ENCODE peak calls at places on chromosomes 16 and 17, in eight cellular contexts. One of them, this sample, is unnamed.

GRCh38 chr17:75240394-75241142 is 20.8 kb downstream of the GGA3 start:
- DNase-seq in IMR-90: peak
- DNase-seq in ascending aorta: no peak
- DNase-seq in kidney epithelial cell: no peak
- DNase-seq in cardiac fibroblast: peak
- DNase-seq in left ventricle myocardium inferior: no peak
- DNase-seq in AG09309: no peak
- DNase-seq in AG04450: no peak
- DNase-seq in this sample: no peak

GRCh38 chr17:78174332-78174869 is 6.0 kb downstream of the SYNGR2 start:
- DNase-seq in IMR-90: no peak
- DNase-seq in ascending aorta: peak
- DNase-seq in kidney epithelial cell: no peak
- DNase-seq in cardiac fibroblast: no peak
- DNase-seq in left ventricle myocardium inferior: peak
- DNase-seq in AG09309: no peak
- DNase-seq in AG04450: no peak
- DNase-seq in this sample: no peak

GRCh38 chr17:31052187-31052889 is 42.4 kb upstream of the NF1 start:
- DNase-seq in IMR-90: peak
- DNase-seq in ascending aorta: peak
- DNase-seq in kidney epithelial cell: peak
- DNase-seq in cardiac fibroblast: peak
- DNase-seq in left ventricle myocardium inferior: peak
- DNase-seq in AG09309: peak
- DNase-seq in AG04450: peak
- DNase-seq in this sample: peak

GRCh38 chr17:75130632-75131277 is 787 bp downstream of the NT5C start:
- DNase-seq in IMR-90: peak
- DNase-seq in ascending aorta: no peak
- DNase-seq in kidney epithelial cell: no peak
- DNase-seq in cardiac fibroblast: peak
- DNase-seq in left ventricle myocardium inferior: peak
- DNase-seq in AG09309: no peak
- DNase-seq in AG04450: no peak
- DNase-seq in this sample: peak

GRCh38 chr16:58913456-58913855 is 179.3 kb upstream of the GOT2 start:
- DNase-seq in IMR-90: no peak
- DNase-seq in ascending aorta: no peak
- DNase-seq in kidney epithelial cell: no peak
- DNase-seq in cardiac fibroblast: no peak
- DNase-seq in left ventricle myocardium inferior: no peak
- DNase-seq in AG09309: no peak
- DNase-seq in AG04450: no peak
- DNase-seq in this sample: no peak

GRCh38 chr16:4370570-4371480 is 823 bp upstream of the VASN start:
- DNase-seq in IMR-90: peak
- DNase-seq in ascending aorta: peak
- DNase-seq in kidney epithelial cell: no peak
- DNase-seq in cardiac fibroblast: peak
- DNase-seq in left ventricle myocardium inferior: peak
- DNase-seq in AG09309: peak
- DNase-seq in AG04450: peak
- DNase-seq in this sample: peak

GRCh38 chr17:3817851-3818605 is 17.0 kb upstream of the ITGAE start:
- DNase-seq in IMR-90: no peak
- DNase-seq in ascending aorta: no peak
- DNase-seq in kidney epithelial cell: no peak
- DNase-seq in cardiac fibroblast: no peak
- DNase-seq in left ventricle myocardium inferior: no peak
- DNase-seq in AG09309: no peak
- DNase-seq in AG04450: no peak
- DNase-seq in this sample: no peak

GRCh38 chr17:64653325-64653984 is 8.7 kb downstream of the SMURF2 start:
- DNase-seq in IMR-90: peak
- DNase-seq in ascending aorta: no peak
- DNase-seq in kidney epithelial cell: no peak
- DNase-seq in cardiac fibroblast: peak
- DNase-seq in left ventricle myocardium inferior: no peak
- DNase-seq in AG09309: no peak
- DNase-seq in AG04450: no peak
- DNase-seq in this sample: no peak

GRCh38 chr17:31369266-31369665 is 22.2 kb upstream of the RAB11FIP4 start:
- DNase-seq in IMR-90: peak
- DNase-seq in ascending aorta: no peak
- DNase-seq in kidney epithelial cell: no peak
- DNase-seq in cardiac fibroblast: peak
- DNase-seq in left ventricle myocardium inferior: no peak
- DNase-seq in AG09309: no peak
- DNase-seq in AG04450: peak
- DNase-seq in this sample: peak

GRCh38 chr17:28142355-28142754 is 99.9 kb downstream of the NLK start:
- DNase-seq in IMR-90: no peak
- DNase-seq in ascending aorta: no peak
- DNase-seq in kidney epithelial cell: no peak
- DNase-seq in cardiac fibroblast: no peak
- DNase-seq in left ventricle myocardium inferior: no peak
- DNase-seq in AG09309: no peak
- DNase-seq in AG04450: no peak
- DNase-seq in this sample: no peak

GRCh38 chr17:39927928-39928867 is 666 bp downstream of the LRRC3C start:
- DNase-seq in IMR-90: no peak
- DNase-seq in ascending aorta: no peak
- DNase-seq in kidney epithelial cell: no peak
- DNase-seq in cardiac fibroblast: no peak
- DNase-seq in left ventricle myocardium inferior: peak
- DNase-seq in AG09309: no peak
- DNase-seq in AG04450: no peak
- DNase-seq in this sample: no peak

GRCh38 chr17:71327376-71328059 is 793.3 kb upstream of the SOX9 start:
- DNase-seq in IMR-90: peak
- DNase-seq in ascending aorta: no peak
- DNase-seq in kidney epithelial cell: no peak
- DNase-seq in cardiac fibroblast: peak
- DNase-seq in left ventricle myocardium inferior: no peak
- DNase-seq in AG09309: peak
- DNase-seq in AG04450: peak
- DNase-seq in this sample: peak

GRCh38 chr17:17115620-17116019 is 73.4 kb downstream of the MPRIP start:
- DNase-seq in IMR-90: no peak
- DNase-seq in ascending aorta: no peak
- DNase-seq in kidney epithelial cell: no peak
- DNase-seq in cardiac fibroblast: no peak
- DNase-seq in left ventricle myocardium inferior: no peak
- DNase-seq in AG09309: no peak
- DNase-seq in AG04450: no peak
- DNase-seq in this sample: no peak

GRCh38 chr17:73285916-73286862 is 24.5 kb upstream of the CPSF4L start:
- DNase-seq in IMR-90: no peak
- DNase-seq in ascending aorta: no peak
- DNase-seq in kidney epithelial cell: no peak
- DNase-seq in cardiac fibroblast: no peak
- DNase-seq in left ventricle myocardium inferior: no peak
- DNase-seq in AG09309: no peak
- DNase-seq in AG04450: no peak
- DNase-seq in this sample: no peak

GRCh38 chr16:11183951-11184350 is 72.1 kb downstream of the SOCS1 start:
- DNase-seq in IMR-90: no peak
- DNase-seq in ascending aorta: no peak
- DNase-seq in kidney epithelial cell: no peak
- DNase-seq in cardiac fibroblast: no peak
- DNase-seq in left ventricle myocardium inferior: no peak
- DNase-seq in AG09309: no peak
- DNase-seq in AG04450: no peak
- DNase-seq in this sample: no peak

GRCh38 chr16:11181242-11181888 is 74.6 kb downstream of the SOCS1 start:
- DNase-seq in IMR-90: no peak
- DNase-seq in ascending aorta: no peak
- DNase-seq in kidney epithelial cell: no peak
- DNase-seq in cardiac fibroblast: no peak
- DNase-seq in left ventricle myocardium inferior: no peak
- DNase-seq in AG09309: no peak
- DNase-seq in AG04450: no peak
- DNase-seq in this sample: no peak

GRCh38 chr16:11181889-11182279 is 74.1 kb downstream of the SOCS1 start:
- DNase-seq in IMR-90: peak
- DNase-seq in ascending aorta: no peak
- DNase-seq in kidney epithelial cell: no peak
- DNase-seq in cardiac fibroblast: peak
- DNase-seq in left ventricle myocardium inferior: no peak
- DNase-seq in AG09309: no peak
- DNase-seq in AG04450: no peak
- DNase-seq in this sample: no peak

GRCh38 chr16:11182381-11182780 is 73.6 kb downstream of the SOCS1 start:
- DNase-seq in IMR-90: no peak
- DNase-seq in ascending aorta: no peak
- DNase-seq in kidney epithelial cell: no peak
- DNase-seq in cardiac fibroblast: no peak
- DNase-seq in left ventricle myocardium inferior: no peak
- DNase-seq in AG09309: no peak
- DNase-seq in AG04450: no peak
- DNase-seq in this sample: no peak

GRCh38 chr16:11183035-11183812 is 72.8 kb downstream of the SOCS1 start:
- DNase-seq in IMR-90: no peak
- DNase-seq in ascending aorta: no peak
- DNase-seq in kidney epithelial cell: no peak
- DNase-seq in cardiac fibroblast: no peak
- DNase-seq in left ventricle myocardium inferior: no peak
- DNase-seq in AG09309: no peak
- DNase-seq in AG04450: no peak
- DNase-seq in this sample: no peak
- H3K4me3 ChIP-seq in IMR-90: no peak
- H3K4me3 ChIP-seq in ascending aorta: no peak
- H3K4me3 ChIP-seq in kidney epithelial cell: no peak
- H3K4me3 ChIP-seq in cardiac fibroblast: no peak
- H3K4me3 ChIP-seq in left ventricle myocardium inferior: no peak
- H3K4me3 ChIP-seq in AG09309: no peak
- H3K4me3 ChIP-seq in AG04450: no peak
- H3K4me3 ChIP-seq in this sample: no peak

DNA sequence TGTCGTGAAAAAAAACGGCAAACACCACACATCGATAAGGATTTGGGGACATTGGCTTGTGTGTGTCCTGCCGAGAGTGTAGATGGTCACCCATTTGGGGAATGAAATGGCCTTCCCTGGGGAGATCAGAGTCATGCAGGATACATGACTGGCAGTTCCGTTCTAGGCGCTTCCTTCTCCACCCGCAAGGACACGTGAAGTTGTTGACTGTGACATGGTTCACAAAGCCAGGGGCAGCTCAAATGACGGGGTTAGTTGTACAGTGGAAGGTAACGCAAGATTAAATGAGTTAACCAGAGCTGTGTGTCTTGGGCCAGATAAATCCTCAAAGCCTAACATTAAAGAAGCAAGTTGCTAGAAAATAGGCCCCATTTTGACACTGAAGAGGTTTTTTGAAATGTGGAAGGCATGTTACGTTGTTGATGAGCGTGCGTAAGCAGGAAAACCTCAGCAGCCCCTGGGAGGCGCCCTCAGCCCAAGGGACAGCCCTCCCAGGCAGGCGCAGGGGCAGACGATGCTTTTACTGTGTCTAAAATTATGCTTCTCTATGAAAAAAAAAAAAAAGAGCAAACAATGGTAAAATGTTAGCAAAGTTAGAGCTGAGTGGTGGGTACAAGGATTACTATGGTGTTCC is 35.9 kb upstream of the CHMP6 start:
- DNase-seq in IMR-90: no peak
- DNase-seq in ascending aorta: no peak
- DNase-seq in kidney epithelial cell: no peak
- DNase-seq in cardiac fibroblast: no peak
- DNase-seq in left ventricle myocardium inferior: no peak
- DNase-seq in AG09309: no peak
- DNase-seq in AG04450: no peak
- DNase-seq in this sample: no peak
- TF ChIP-seq CTCF in IMR-90: no peak
- TF ChIP-seq CTCF in ascending aorta: no peak
- TF ChIP-seq CTCF in kidney epithelial cell: no peak
- TF ChIP-seq CTCF in cardiac fibroblast: no peak
- TF ChIP-seq CTCF in left ventricle myocardium inferior: no peak
- TF ChIP-seq CTCF in AG09309: no peak
- TF ChIP-seq CTCF in AG04450: no peak
- TF ChIP-seq CTCF in this sample: no peak

GRCh38 chr17:7281953-7282751 is 634 bp downstream of the SLC2A4 start:
- DNase-seq in IMR-90: no peak
- DNase-seq in ascending aorta: no peak
- DNase-seq in kidney epithelial cell: no peak
- DNase-seq in cardiac fibroblast: no peak
- DNase-seq in left ventricle myocardium inferior: peak
- DNase-seq in AG09309: no peak
- DNase-seq in AG04450: no peak
- DNase-seq in this sample: no peak
- H3K4me3 ChIP-seq in IMR-90: peak
- H3K4me3 ChIP-seq in ascending aorta: peak
- H3K4me3 ChIP-seq in kidney epithelial cell: peak
- H3K4me3 ChIP-seq in cardiac fibroblast: peak
- H3K4me3 ChIP-seq in left ventricle myocardium inferior: peak
- H3K4me3 ChIP-seq in AG09309: peak
- H3K4me3 ChIP-seq in AG04450: peak
- H3K4me3 ChIP-seq in this sample: peak

DNA sequence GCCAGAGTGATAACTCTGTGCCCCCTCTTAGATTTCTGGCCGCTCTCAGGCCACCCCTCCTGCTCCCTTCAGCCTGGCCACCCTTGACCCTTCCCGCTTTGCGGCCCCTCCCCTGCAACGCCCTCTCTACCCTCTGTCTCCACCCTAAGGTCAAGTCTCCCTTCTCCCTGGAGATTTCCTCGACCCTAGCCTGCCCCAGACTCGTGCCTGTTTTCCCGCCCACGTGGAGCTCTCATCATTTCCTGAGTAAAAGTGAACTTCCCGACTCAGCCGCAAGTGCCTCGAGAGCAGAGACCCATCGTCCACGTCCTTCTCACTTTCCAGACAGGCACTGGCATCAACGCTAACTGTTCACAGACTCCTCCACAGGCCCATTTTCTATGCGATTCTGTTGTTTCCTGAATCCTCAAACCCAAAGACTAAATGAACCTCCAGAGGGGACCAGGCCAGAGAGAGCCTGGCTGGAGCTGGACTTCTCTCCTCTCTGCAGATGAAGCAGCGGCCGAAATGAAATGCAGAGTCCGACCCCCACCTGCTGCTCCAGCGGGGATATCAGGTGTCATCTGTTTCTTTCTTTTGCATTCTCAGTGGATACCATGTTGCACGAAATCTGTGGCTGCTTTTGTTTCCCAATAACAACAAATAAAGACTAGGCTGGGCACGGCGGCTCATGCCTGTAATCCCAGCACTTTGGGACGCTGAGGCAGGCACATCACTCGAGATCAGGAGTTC is 52.5 kb downstream of the RTN4RL1 start:
- DNase-seq in IMR-90: peak
- DNase-seq in ascending aorta: no peak
- DNase-seq in kidney epithelial cell: no peak
- DNase-seq in cardiac fibroblast: peak
- DNase-seq in left ventricle myocardium inferior: peak
- DNase-seq in AG09309: no peak
- DNase-seq in AG04450: no peak
- DNase-seq in this sample: no peak
- TF ChIP-seq CTCF in IMR-90: no peak
- TF ChIP-seq CTCF in ascending aorta: no peak
- TF ChIP-seq CTCF in kidney epithelial cell: no peak
- TF ChIP-seq CTCF in cardiac fibroblast: no peak
- TF ChIP-seq CTCF in left ventricle myocardium inferior: no peak
- TF ChIP-seq CTCF in AG09309: no peak
- TF ChIP-seq CTCF in AG04450: no peak
- TF ChIP-seq CTCF in this sample: no peak

GRCh38 chr16:73163238-73163795 is 115.4 kb upstream of the ZFHX3 start:
- DNase-seq in IMR-90: no peak
- DNase-seq in ascending aorta: no peak
- DNase-seq in kidney epithelial cell: no peak
- DNase-seq in cardiac fibroblast: peak
- DNase-seq in left ventricle myocardium inferior: no peak
- DNase-seq in AG09309: no peak
- DNase-seq in AG04450: no peak
- DNase-seq in this sample: no peak
- H3K4me3 ChIP-seq in IMR-90: no peak
- H3K4me3 ChIP-seq in ascending aorta: no peak
- H3K4me3 ChIP-seq in kidney epithelial cell: no peak
- H3K4me3 ChIP-seq in cardiac fibroblast: no peak
- H3K4me3 ChIP-seq in left ventricle myocardium inferior: no peak
- H3K4me3 ChIP-seq in AG09309: no peak
- H3K4me3 ChIP-seq in AG04450: no peak
- H3K4me3 ChIP-seq in this sample: no peak